ENCODE peak calls at places on chromosomes 4 and X, in nine cellular contexts. W, L, I, S, C, J, P, O and F are unnamed samples.

GRCh38 chr4:162791321-162791720 is 375.4 kb downstream of the NAF1 start:
- DNase-seq in W (no peak), L (no peak), I (no peak), S (no peak), C (no peak), J (peak), P (no peak), O (no peak), F (peak)

GRCh38 chr4:169902658-169903345 is 123.4 kb downstream of the MFAP3L start:
- DNase-seq in W (no peak), L (no peak), I (no peak), S (no peak), C (no peak), J (no peak), P (no peak), O (no peak), F (no peak)

GRCh38 chrX:104098151-104098808 is 14.0 kb upstream of the ZCCHC18 start:
- DNase-seq in W (peak), L (peak), I (peak), S (peak), C (no peak), J (peak), P (peak), O (peak), F (peak)

GRCh38 chrX:33207056-33207455 is 4.3 kb downstream of the DMD start:
- DNase-seq in W (no peak), L (no peak), I (no peak), S (no peak), C (no peak), J (peak), P (peak), O (no peak), F (no peak)

GRCh38 chr4:55329012-55329411 is 17.0 kb upstream of the SRD5A3 start:
- DNase-seq in W (peak), L (no peak), I (no peak), S (no peak), C (no peak), J (no peak), P (peak), O (no peak), F (no peak)

GRCh38 chr4:32003548-32003947 is 1283.4 kb downstream of the PCDH7 start:
- DNase-seq in W (no peak), L (no peak), I (no peak), S (no peak), C (no peak), J (no peak), P (no peak), O (no peak), F (no peak)

GRCh38 chr4:159413252-159413941 is 310.5 kb downstream of the RAPGEF2 start:
- DNase-seq in W (no peak), L (no peak), I (no peak), S (no peak), C (no peak), J (peak), P (peak), O (no peak), F (peak)

GRCh38 chr4:147173797-147174196 is 228.1 kb upstream of the TTC29 start:
- DNase-seq in W (no peak), L (no peak), I (no peak), S (no peak), C (no peak), J (peak), P (no peak), O (no peak), F (no peak)

GRCh38 chrX:153974003-153974725 is 1.6 kb downstream of the TMEM187 start:
- DNase-seq in W (no peak), L (no peak), I (no peak), S (no peak), C (no peak), J (no peak), P (no peak), O (no peak), F (no peak)

GRCh38 chr4:100852326-100852725 is 334.5 kb upstream of the EMCN start:
- DNase-seq in W (no peak), L (no peak), I (no peak), S (no peak), C (no peak), J (no peak), P (no peak), O (no peak), F (no peak)
- TF ChIP-seq CTCF in W (no peak), L (no peak), I (no peak), S (no peak), C (no peak), J (no peak), P (no peak), O (no peak), F (no peak)

GRCh38 chr4:77415689-77416088 is 189.9 kb upstream of the CXCL13 start:
- DNase-seq in W (no peak), L (no peak), I (no peak), S (no peak), C (no peak), J (no peak), P (no peak), O (no peak), F (no peak)

DNA sequence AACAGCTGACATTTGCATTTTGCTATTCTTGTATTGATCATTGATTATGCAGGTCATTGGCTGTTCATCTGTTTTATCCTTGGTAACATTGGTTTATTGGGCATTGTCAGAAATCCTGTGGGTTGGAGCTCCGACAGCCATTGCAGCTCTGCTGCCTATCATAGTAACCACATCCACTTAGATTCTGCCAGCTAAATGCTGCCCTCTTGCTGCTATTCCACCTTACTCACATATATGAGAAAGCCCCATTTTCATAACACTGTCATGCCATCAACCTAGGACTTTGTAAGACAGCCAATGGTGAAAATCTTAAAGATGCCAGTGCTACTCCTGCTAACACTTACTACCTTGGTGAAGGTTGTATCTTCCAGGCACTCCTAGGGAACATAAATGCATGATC is 187.3 kb upstream of the CXCL13 start:
- DNase-seq in W (peak), L (no peak), I (no peak), S (no peak), C (no peak), J (peak), P (peak), O (no peak), F (peak)
- TF ChIP-seq CTCF in W (no peak), L (no peak), I (no peak), S (no peak), C (no peak), J (peak), P (peak), O (no peak), F (peak)

GRCh38 chr4:6019316-6020263 is 1.4 kb upstream of the C4orf50 start:
- DNase-seq in W (peak), L (peak), I (no peak), S (peak), C (no peak), J (peak), P (no peak), O (peak), F (peak)
- TF ChIP-seq CTCF in W (peak), L (no peak), I (peak), S (peak), C (peak), J (peak), P (peak), O (peak), F (peak)

DNA sequence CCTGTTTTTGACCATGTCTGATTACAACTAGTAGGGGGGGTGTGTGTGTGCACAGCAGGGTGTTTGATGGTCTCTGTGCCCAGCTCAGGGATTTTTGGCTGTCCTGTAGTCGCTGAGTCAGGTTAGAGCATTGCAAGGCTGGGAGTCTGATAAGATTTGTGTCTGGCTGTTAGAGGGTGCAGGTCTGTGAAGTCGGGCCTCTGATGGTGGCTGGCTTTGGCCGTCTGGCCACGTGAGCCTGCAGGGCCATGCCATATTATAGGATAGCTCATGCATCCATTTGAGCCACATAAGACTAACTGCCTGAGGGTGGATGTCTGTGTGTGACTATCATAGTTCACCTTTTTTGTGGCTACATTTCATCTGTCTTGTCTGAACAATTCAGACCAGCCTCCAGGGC is 4.9 kb downstream of the PORCN start:
- DNase-seq in W (no peak), L (no peak), I (no peak), S (no peak), C (no peak), J (no peak), P (no peak), O (no peak), F (no peak)
- TF ChIP-seq CTCF in W (no peak), L (no peak), I (no peak), S (no peak), C (no peak), J (no peak), P (no peak), O (no peak), F (no peak)

GRCh38 chrX:46318551-46318950 is 226.7 kb downstream of the ZNF674 start:
- DNase-seq in W (no peak), L (no peak), I (no peak), S (no peak), C (no peak), J (no peak), P (no peak), O (no peak), F (no peak)

GRCh38 chrX:46324166-46324565 is 221.1 kb downstream of the ZNF674 start:
- DNase-seq in W (no peak), L (no peak), I (no peak), S (no peak), C (no peak), J (no peak), P (no peak), O (no peak), F (no peak)

GRCh38 chrX:46325312-46325877 is 219.8 kb downstream of the ZNF674 start:
- DNase-seq in W (peak), L (no peak), I (peak), S (no peak), C (peak), J (peak), P (peak), O (peak), F (peak)

GRCh38 chrX:46317158-46317557 is 228.1 kb downstream of the ZNF674 start:
- DNase-seq in W (no peak), L (no peak), I (no peak), S (no peak), C (no peak), J (no peak), P (peak), O (no peak), F (peak)

DNA sequence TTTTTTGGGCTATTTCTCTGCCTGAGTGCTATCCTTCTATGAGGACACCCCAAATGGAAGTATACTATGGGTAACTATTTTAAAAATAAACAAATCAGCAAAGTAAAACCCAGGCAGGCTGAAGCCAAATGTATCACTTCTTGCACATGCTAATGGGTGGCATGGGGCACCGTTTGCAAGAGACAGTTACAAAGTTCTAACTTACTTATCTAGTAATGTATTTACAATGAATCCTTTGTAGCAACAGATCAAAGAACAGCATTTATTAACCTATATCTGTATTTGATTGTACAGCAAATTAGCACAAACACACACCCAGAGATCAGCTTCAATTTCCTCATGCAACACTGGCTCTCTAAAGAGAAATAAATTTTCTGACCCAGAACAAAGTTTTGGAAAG is 225.5 kb downstream of the ZNF674 start:
- DNase-seq in W (no peak), L (no peak), I (no peak), S (no peak), C (no peak), J (no peak), P (no peak), O (no peak), F (no peak)
- TF ChIP-seq CTCF in W (no peak), L (no peak), I (no peak), S (no peak), C (no peak), J (no peak), P (no peak), O (no peak), F (no peak)

GRCh38 chr4:38902695-38903094 is 35.1 kb downstream of the FAM114A1 start:
- DNase-seq in W (no peak), L (no peak), I (no peak), S (no peak), C (no peak), J (peak), P (peak), O (no peak), F (peak)
- TF ChIP-seq CTCF in W (peak), L (no peak), I (peak), S (peak), C (peak), J (peak), P (peak), O (peak), F (peak)

DNA sequence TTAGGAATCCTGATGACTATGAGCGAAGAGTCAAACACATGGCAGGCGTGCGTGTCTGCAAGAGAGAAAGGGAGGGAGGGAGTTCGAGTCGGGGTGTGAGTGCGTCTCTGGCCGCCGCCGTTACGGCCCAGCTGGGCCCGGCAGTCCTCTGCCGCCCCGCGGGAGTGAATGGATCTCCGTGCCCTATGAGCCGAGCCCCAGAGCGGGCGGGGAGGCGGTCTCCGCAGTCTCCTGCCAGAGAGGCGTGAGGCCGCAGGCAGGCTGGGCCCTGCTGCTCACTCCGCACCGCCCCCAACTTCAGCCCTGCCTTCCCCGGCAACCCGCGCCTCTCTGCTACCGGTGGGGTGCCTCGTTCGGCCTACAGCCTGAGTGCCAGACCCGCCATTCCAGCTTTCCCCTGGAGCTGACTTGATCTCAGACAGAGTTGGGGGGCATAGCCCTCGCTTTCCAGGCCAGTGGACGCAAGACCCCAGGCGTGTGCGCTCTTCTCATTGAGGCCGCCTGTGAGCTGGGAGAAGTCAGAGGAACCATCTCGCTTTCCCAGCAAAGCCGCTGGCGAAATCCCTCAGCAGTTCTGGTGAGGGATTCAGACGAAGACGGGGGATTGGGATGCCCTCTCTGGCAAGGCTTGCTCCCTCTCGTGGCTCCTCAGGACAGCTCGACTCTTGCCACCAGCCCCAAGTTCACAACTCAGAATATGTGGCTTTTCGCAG is 1.4 kb downstream of the SLC16A2 start:
- DNase-seq in W (peak), L (peak), I (no peak), S (peak), C (peak), J (peak), P (peak), O (no peak), F (peak)
- TF ChIP-seq CTCF in W (no peak), L (no peak), I (no peak), S (no peak), C (no peak), J (peak), P (no peak), O (no peak), F (no peak)

GRCh38 chr4:114373508-114373907 is 225.1 kb upstream of the UGT8 start:
- DNase-seq in W (no peak), L (no peak), I (no peak), S (no peak), C (no peak), J (no peak), P (no peak), O (no peak), F (no peak)

GRCh38 chr4:114383721-114384120 is 214.9 kb upstream of the UGT8 start:
- DNase-seq in W (peak), L (no peak), I (no peak), S (no peak), C (no peak), J (peak), P (peak), O (no peak), F (peak)

GRCh38 chr4:114383055-114383454 is 215.6 kb upstream of the UGT8 start:
- DNase-seq in W (no peak), L (no peak), I (no peak), S (no peak), C (no peak), J (no peak), P (no peak), O (no peak), F (no peak)

GRCh38 chr4:114378306-114378903 is 220.2 kb upstream of the UGT8 start:
- DNase-seq in W (peak), L (no peak), I (no peak), S (no peak), C (no peak), J (peak), P (peak), O (peak), F (peak)
- TF ChIP-seq CTCF in W (no peak), L (no peak), I (no peak), S (peak), C (peak), J (peak), P (peak), O (no peak), F (peak)

GRCh38 chrX:28586891-28587635 is at the start of gene IL1RAPL1:
- DNase-seq in W (peak), L (no peak), I (no peak), S (no peak), C (no peak), J (peak), P (peak), O (no peak), F (peak)
- TF ChIP-seq CTCF in W (no peak), L (no peak), I (no peak), S (no peak), C (no peak), J (peak), P (no peak), O (no peak), F (peak)

DNA sequence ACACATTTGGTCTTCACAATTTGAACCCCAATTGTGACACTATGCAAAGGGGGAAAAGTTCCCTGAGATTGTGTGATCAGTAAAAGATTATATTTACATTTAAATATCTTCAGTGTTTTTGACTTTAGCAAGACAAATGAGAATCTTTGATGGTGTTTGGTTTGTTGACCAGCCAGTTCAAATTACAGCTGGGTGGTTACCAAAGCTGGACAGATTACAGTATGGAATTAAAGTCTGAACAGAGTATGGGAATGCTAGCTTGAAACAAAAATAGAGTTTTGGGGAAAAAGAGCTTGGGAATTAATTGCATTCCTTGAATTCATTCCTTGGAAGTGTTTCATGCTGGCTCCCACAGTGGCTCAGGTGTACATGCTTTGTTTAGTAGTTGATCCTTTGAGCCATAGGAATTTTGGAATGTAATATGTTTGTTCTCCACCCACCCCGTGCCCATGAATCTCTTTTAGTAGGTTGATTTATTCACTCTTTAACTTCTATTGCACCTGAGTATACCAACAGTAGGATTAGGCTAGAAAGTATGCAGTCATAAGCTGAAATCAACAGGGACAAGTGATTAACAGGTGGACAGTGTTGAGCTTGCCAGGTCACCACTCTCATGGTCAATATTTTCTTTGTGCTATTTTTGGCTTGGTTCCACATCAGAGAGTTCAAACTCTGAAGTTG is 81.1 kb upstream of the HELT start:
- DNase-seq in W (no peak), L (no peak), I (no peak), S (peak), C (no peak), J (no peak), P (no peak), O (peak), F (no peak)
- TF ChIP-seq CTCF in W (no peak), L (no peak), I (no peak), S (no peak), C (no peak), J (no peak), P (no peak), O (no peak), F (no peak)